ENCODE peak calls at places on chromosomes 1 and 21, in nine cellular contexts. A is SHP77, Y is skeletal muscle cell, O is left ventricle myocardium superior, Z is NCI-H1417, V is heart right ventricle, B is nucleus accumbens, D is BE2C, K is right lobe of liver. P is an unnamed sample.

GRCh38 chr1:2948751-2949680 is 72.3 kb upstream of the ACTRT2 start:
- DNase-seq in A (no peak), Y (no peak), O (peak; percentile 9), Z (no peak), V (no peak), B (no peak), D (no peak), K (peak; percentile 47), P (no peak)

GRCh38 chr1:94621392-94621791 is 79.8 kb upstream of the F3 start:
- DNase-seq in A (peak; percentile 17), Y (no peak), O (peak; percentile 39), Z (no peak), V (no peak), B (no peak), D (peak; percentile 35), K (no peak), P (peak; percentile 9)

GRCh38 chr1:205812271-205812877 is 624 bp downstream of the SLC41A1 start:
- DNase-seq in A (peak; percentile 14), Y (no peak), O (peak; percentile 47), Z (no peak), V (peak; percentile 36), B (peak; percentile 40), D (peak; percentile 42), K (no peak), P (peak; percentile 42)

GRCh38 chr1:224543453-224543852 is 72.7 kb upstream of the CNIH3 start:
- DNase-seq in A (no peak), Y (no peak), O (no peak), Z (no peak), V (no peak), B (no peak), D (no peak), K (no peak), P (no peak)

GRCh38 chr21:35208810-35209517 is 159.9 kb upstream of the RUNX1 start:
- DNase-seq in A (no peak), Y (no peak), O (no peak), Z (no peak), V (no peak), B (no peak), D (no peak), K (no peak), P (no peak)

GRCh38 chr21:45876381-45877159 is 105.0 kb upstream of the COL6A1 start:
- DNase-seq in A (peak; percentile 76), Y (peak; percentile 18), O (no peak), Z (no peak), V (no peak), B (no peak), D (peak; percentile 90), K (peak; percentile 42), P (no peak)

GRCh38 chr1:2594001-2594640 is 7.5 kb downstream of the PRXL2B start:
- DNase-seq in A (peak; percentile 36), Y (no peak), O (peak; percentile 80), Z (no peak), V (peak; percentile 68), B (no peak), D (peak; percentile 70), K (peak; percentile 65), P (no peak)

GRCh38 chr21:26096972-26097371 is 73.6 kb downstream of the APP start:
- DNase-seq in A (no peak), Y (no peak), O (no peak), Z (no peak), V (no peak), B (no peak), D (peak; percentile 49), K (no peak), P (no peak)

GRCh38 chr1:22808846-22809501 is 98.3 kb downstream of the EPHB2 start:
- DNase-seq in A (no peak), Y (peak; percentile 81), O (peak; percentile 79), Z (peak; percentile 47), V (peak; percentile 22), B (peak; percentile 51), D (peak; percentile 64), K (peak; percentile 43), P (no peak)

GRCh38 chr1:17405898-17406759 is 33.3 kb downstream of the RCC2 start:
- DNase-seq in A (peak; percentile 46), Y (peak; percentile 7), O (peak; percentile 71), Z (peak; percentile 32), V (peak; percentile 39), B (peak; percentile 8), D (peak; percentile 68), K (peak; percentile 71), P (peak; percentile 45)